ENCODE peak calls at places on chromosomes 7 and 10, in six cellular contexts. K is progenitor cell of endocrine pancreas, X is T-helper 17 cell, I is frontal cortex, Q is IMR-90, F is HT1080. Y is an unnamed sample.
A peak's percentile ranks its signal among the peaks of the same experiment; 100 is the strongest.

GRCh38 chr10:44805461-44806210 is 105.5 kb upstream of the TMEM72 start:
- DNase-seq in K (no peak), X (no peak), I (no peak), Q (no peak), F (no peak), Y (peak; percentile 14)

GRCh38 chr10:129629911-129630310 is 162.9 kb downstream of the MGMT start:
- DNase-seq in K (no peak), X (no peak), I (no peak), Q (no peak), F (no peak), Y (no peak)

GRCh38 chr10:44060719-44061118 is 324.2 kb downstream of the CXCL12 start:
- DNase-seq in K (no peak), X (no peak), I (no peak), Q (no peak), F (no peak), Y (no peak)

GRCh38 chr10:16231734-16232133 is 205.1 kb upstream of the PTER start:
- DNase-seq in K (no peak), X (no peak), I (no peak), Q (no peak), F (no peak), Y (no peak)

GRCh38 chr7:519429-519973 is at the start of gene PDGFA:
- DNase-seq in K (peak; percentile 28), X (no peak), I (peak; percentile 68), Q (peak; percentile 39), F (peak; percentile 20), Y (peak; percentile 71)

GRCh38 chr10:2981361-2981801 is 86.0 kb upstream of the PFKP start:
- DNase-seq in K (no peak), X (no peak), I (no peak), Q (no peak), F (no peak), Y (no peak)

GRCh38 chr10:133199992-133200611 is 29.9 kb upstream of the UTF1 start:
- DNase-seq in K (no peak), X (no peak), I (no peak), Q (no peak), F (no peak), Y (no peak)

GRCh38 chr7:68148440-68148839 is 1151.8 kb downstream of the TYW1 start:
- DNase-seq in K (no peak), X (no peak), I (no peak), Q (no peak), F (no peak), Y (no peak)

GRCh38 chr7:151404216-151405011 is 5.4 kb downstream of the WDR86 start:
- DNase-seq in K (no peak), X (no peak), I (no peak), Q (no peak), F (peak; percentile 18), Y (peak; percentile 89)

GRCh38 chr7:5699951-5700384 is 81.5 kb downstream of the RNF216 start:
- DNase-seq in K (no peak), X (peak; percentile 70), I (no peak), Q (peak; percentile 41), F (no peak), Y (no peak)

GRCh38 chr10:124262971-124263370 is 155.8 kb downstream of the OAT start:
- DNase-seq in K (no peak), X (no peak), I (no peak), Q (no peak), F (no peak), Y (no peak)

Y was measured in foreskin fibroblast.